ENCODE peak calls at places on chromosomes 11 and 22, in ten cellular contexts. One of them, this sample, is unnamed.

GRCh38 chr11:129792663-129793062 is 23.0 kb upstream of the TMEM45B start:
- DNase-seq in Peyer's patch: no peak
- DNase-seq in cardiac muscle cell: no peak
- DNase-seq in Karpas-422: no peak
- DNase-seq in tibial nerve: no peak
- DNase-seq in pancreas: no peak
- DNase-seq in PC-3: peak; percentile 33
- DNase-seq in ovary: no peak
- DNase-seq in CD8-positive, alpha-beta T cell: no peak
- DNase-seq in heart right ventricle: no peak
- DNase-seq in this sample: no peak

GRCh38 chr11:20865161-20865560 is 195.8 kb downstream of the NELL1 start:
- DNase-seq in Peyer's patch: no peak
- DNase-seq in cardiac muscle cell: no peak
- DNase-seq in Karpas-422: no peak
- DNase-seq in tibial nerve: no peak
- DNase-seq in pancreas: no peak
- DNase-seq in PC-3: no peak
- DNase-seq in ovary: no peak
- DNase-seq in CD8-positive, alpha-beta T cell: no peak
- DNase-seq in heart right ventricle: no peak
- DNase-seq in this sample: no peak

GRCh38 chr11:6505577-6506240 is 8.6 kb downstream of the DNHD1 start:
- DNase-seq in Peyer's patch: no peak
- DNase-seq in cardiac muscle cell: peak; percentile 76
- DNase-seq in Karpas-422: peak; percentile 67
- DNase-seq in tibial nerve: peak; percentile 49
- DNase-seq in pancreas: no peak
- DNase-seq in PC-3: peak; percentile 58
- DNase-seq in ovary: no peak
- DNase-seq in CD8-positive, alpha-beta T cell: no peak
- DNase-seq in heart right ventricle: peak; percentile 14
- DNase-seq in this sample: no peak

GRCh38 chr22:35534091-35534490 is 6.5 kb upstream of the RASD2 start:
- DNase-seq in Peyer's patch: no peak
- DNase-seq in cardiac muscle cell: no peak
- DNase-seq in Karpas-422: no peak
- DNase-seq in tibial nerve: no peak
- DNase-seq in pancreas: no peak
- DNase-seq in PC-3: no peak
- DNase-seq in ovary: no peak
- DNase-seq in CD8-positive, alpha-beta T cell: no peak
- DNase-seq in heart right ventricle: no peak
- DNase-seq in this sample: no peak

GRCh38 chr22:28018461-28018927 is 99.4 kb upstream of the PITPNB start:
- DNase-seq in Peyer's patch: peak; percentile 38
- DNase-seq in cardiac muscle cell: no peak
- DNase-seq in Karpas-422: no peak
- DNase-seq in tibial nerve: no peak
- DNase-seq in pancreas: peak; percentile 42
- DNase-seq in PC-3: no peak
- DNase-seq in ovary: peak; percentile 24
- DNase-seq in CD8-positive, alpha-beta T cell: no peak
- DNase-seq in heart right ventricle: no peak
- DNase-seq in this sample: no peak

GRCh38 chr11:93784935-93785360 is 866 bp downstream of the MED17 start:
- DNase-seq in Peyer's patch: no peak
- DNase-seq in cardiac muscle cell: peak; percentile 12
- DNase-seq in Karpas-422: peak; percentile 88
- DNase-seq in tibial nerve: no peak
- DNase-seq in pancreas: no peak
- DNase-seq in PC-3: no peak
- DNase-seq in ovary: no peak
- DNase-seq in CD8-positive, alpha-beta T cell: peak; percentile 2
- DNase-seq in heart right ventricle: no peak
- DNase-seq in this sample: no peak

GRCh38 chr11:133164986-133165385 is 367.3 kb downstream of the OPCML start:
- DNase-seq in Peyer's patch: no peak
- DNase-seq in cardiac muscle cell: no peak
- DNase-seq in Karpas-422: no peak
- DNase-seq in tibial nerve: no peak
- DNase-seq in pancreas: no peak
- DNase-seq in PC-3: no peak
- DNase-seq in ovary: no peak
- DNase-seq in CD8-positive, alpha-beta T cell: no peak
- DNase-seq in heart right ventricle: no peak
- DNase-seq in this sample: no peak

GRCh38 chr11:125229006-125229405 is 64.5 kb downstream of the PKNOX2 start:
- DNase-seq in Peyer's patch: no peak
- DNase-seq in cardiac muscle cell: no peak
- DNase-seq in Karpas-422: no peak
- DNase-seq in tibial nerve: no peak
- DNase-seq in pancreas: no peak
- DNase-seq in PC-3: no peak
- DNase-seq in ovary: no peak
- DNase-seq in CD8-positive, alpha-beta T cell: no peak
- DNase-seq in heart right ventricle: no peak
- DNase-seq in this sample: no peak

GRCh38 chr11:62540804-62541671 is 5.6 kb downstream of the AHNAK start:
- DNase-seq in Peyer's patch: no peak
- DNase-seq in cardiac muscle cell: no peak
- DNase-seq in Karpas-422: no peak
- DNase-seq in tibial nerve: no peak
- DNase-seq in pancreas: no peak
- DNase-seq in PC-3: no peak
- DNase-seq in ovary: no peak
- DNase-seq in CD8-positive, alpha-beta T cell: no peak
- DNase-seq in heart right ventricle: peak; percentile 48
- DNase-seq in this sample: no peak

GRCh38 chr22:17120711-17121234 is 387 bp downstream of the TMEM121B start:
- DNase-seq in Peyer's patch: no peak
- DNase-seq in cardiac muscle cell: no peak
- DNase-seq in Karpas-422: no peak
- DNase-seq in tibial nerve: no peak
- DNase-seq in pancreas: no peak
- DNase-seq in PC-3: no peak
- DNase-seq in ovary: no peak
- DNase-seq in CD8-positive, alpha-beta T cell: no peak
- DNase-seq in heart right ventricle: no peak
- DNase-seq in this sample: no peak

GRCh38 chr11:59188954-59189353 is 17.0 kb downstream of the DTX4 start:
- DNase-seq in Peyer's patch: no peak
- DNase-seq in cardiac muscle cell: peak; percentile 44
- DNase-seq in Karpas-422: no peak
- DNase-seq in tibial nerve: no peak
- DNase-seq in pancreas: no peak
- DNase-seq in PC-3: no peak
- DNase-seq in ovary: no peak
- DNase-seq in CD8-positive, alpha-beta T cell: no peak
- DNase-seq in heart right ventricle: no peak
- DNase-seq in this sample: no peak

GRCh38 chr11:100663583-100663982 is 23.5 kb upstream of the ARHGAP42 start:
- DNase-seq in Peyer's patch: no peak
- DNase-seq in cardiac muscle cell: no peak
- DNase-seq in Karpas-422: no peak
- DNase-seq in tibial nerve: no peak
- DNase-seq in pancreas: no peak
- DNase-seq in PC-3: no peak
- DNase-seq in ovary: no peak
- DNase-seq in CD8-positive, alpha-beta T cell: no peak
- DNase-seq in heart right ventricle: no peak
- DNase-seq in this sample: no peak

GRCh38 chr11:118910309-118911112 is 15.2 kb downstream of the BCL9L start:
- DNase-seq in Peyer's patch: peak; percentile 73
- DNase-seq in cardiac muscle cell: peak; percentile 95
- DNase-seq in Karpas-422: no peak
- DNase-seq in tibial nerve: peak; percentile 59
- DNase-seq in pancreas: peak; percentile 82
- DNase-seq in PC-3: peak; percentile 93
- DNase-seq in ovary: peak; percentile 81
- DNase-seq in CD8-positive, alpha-beta T cell: peak; percentile 33
- DNase-seq in heart right ventricle: peak; percentile 63
- DNase-seq in this sample: peak; percentile 86

GRCh38 chr11:118156531-118157185 is 4.0 kb upstream of the SCN4B start:
- DNase-seq in Peyer's patch: no peak
- DNase-seq in cardiac muscle cell: no peak
- DNase-seq in Karpas-422: peak; percentile 47
- DNase-seq in tibial nerve: no peak
- DNase-seq in pancreas: no peak
- DNase-seq in PC-3: peak; percentile 39
- DNase-seq in ovary: no peak
- DNase-seq in CD8-positive, alpha-beta T cell: no peak
- DNase-seq in heart right ventricle: no peak
- DNase-seq in this sample: no peak

GRCh38 chr11:38060930-38061329 is 1462.9 kb upstream of the RAG2 start:
- DNase-seq in Peyer's patch: no peak
- DNase-seq in cardiac muscle cell: no peak
- DNase-seq in Karpas-422: no peak
- DNase-seq in tibial nerve: no peak
- DNase-seq in pancreas: no peak
- DNase-seq in PC-3: peak; percentile 11
- DNase-seq in ovary: no peak
- DNase-seq in CD8-positive, alpha-beta T cell: no peak
- DNase-seq in heart right ventricle: no peak
- DNase-seq in this sample: no peak

GRCh38 chr11:129460714-129461113 is 85.1 kb downstream of the BARX2 start:
- DNase-seq in Peyer's patch: no peak
- DNase-seq in cardiac muscle cell: no peak
- DNase-seq in Karpas-422: no peak
- DNase-seq in tibial nerve: no peak
- DNase-seq in pancreas: no peak
- DNase-seq in PC-3: no peak
- DNase-seq in ovary: no peak
- DNase-seq in CD8-positive, alpha-beta T cell: no peak
- DNase-seq in heart right ventricle: no peak
- DNase-seq in this sample: no peak

GRCh38 chr22:17162731-17163130 is 3.7 kb upstream of the HDHD5 start:
- DNase-seq in Peyer's patch: no peak
- DNase-seq in cardiac muscle cell: no peak
- DNase-seq in Karpas-422: no peak
- DNase-seq in tibial nerve: no peak
- DNase-seq in pancreas: no peak
- DNase-seq in PC-3: no peak
- DNase-seq in ovary: no peak
- DNase-seq in CD8-positive, alpha-beta T cell: no peak
- DNase-seq in heart right ventricle: no peak
- DNase-seq in this sample: no peak

GRCh38 chr11:1839924-1840779 is 1.4 kb downstream of the TNNI2 start:
- DNase-seq in Peyer's patch: peak; percentile 50
- DNase-seq in cardiac muscle cell: no peak
- DNase-seq in Karpas-422: peak; percentile 67
- DNase-seq in tibial nerve: peak; percentile 44
- DNase-seq in pancreas: peak; percentile 63
- DNase-seq in PC-3: no peak
- DNase-seq in ovary: peak; percentile 21
- DNase-seq in CD8-positive, alpha-beta T cell: no peak
- DNase-seq in heart right ventricle: peak; percentile 56
- DNase-seq in this sample: no peak

DNA sequence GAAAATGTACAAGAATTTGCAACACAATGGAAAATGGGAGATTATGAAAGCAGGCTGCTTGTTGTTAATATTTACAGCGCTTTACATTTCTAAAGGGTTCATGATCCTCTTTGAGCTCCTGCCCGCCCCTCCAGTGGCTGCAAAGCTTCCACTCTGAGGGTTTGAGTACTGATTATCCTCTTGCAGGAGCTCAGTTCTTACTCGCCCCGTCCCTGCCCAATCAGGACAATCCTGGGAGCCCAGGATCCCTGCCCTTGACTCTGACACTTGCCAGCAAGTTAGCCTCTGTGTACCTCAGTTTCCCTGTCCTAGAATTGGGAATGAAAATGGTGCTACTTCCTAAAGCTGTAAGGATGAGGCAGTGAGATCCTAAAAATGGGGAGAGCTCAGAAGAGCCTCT is 645.2 kb downstream of the TBC1D22A start:
- DNase-seq in Peyer's patch: no peak
- DNase-seq in cardiac muscle cell: no peak
- DNase-seq in Karpas-422: no peak
- DNase-seq in tibial nerve: no peak
- DNase-seq in pancreas: no peak
- DNase-seq in PC-3: no peak
- DNase-seq in ovary: no peak
- DNase-seq in CD8-positive, alpha-beta T cell: no peak
- DNase-seq in heart right ventricle: no peak
- DNase-seq in this sample: no peak
- H3K9me3 ChIP-seq in Peyer's patch: no peaks in the 10 kb centered on the region
- H3K9me3 ChIP-seq in cardiac muscle cell: no peaks in the 10 kb centered on the region
- H3K9me3 ChIP-seq in Karpas-422: no peaks in the 10 kb centered on the region
- H3K9me3 ChIP-seq in tibial nerve: no peaks in the 10 kb centered on the region
- H3K9me3 ChIP-seq in pancreas: no peaks in the 10 kb centered on the region
- H3K9me3 ChIP-seq in PC-3: no peaks in the 10 kb centered on the region
- H3K9me3 ChIP-seq in ovary: no peaks in the 10 kb centered on the region
- H3K9me3 ChIP-seq in CD8-positive, alpha-beta T cell: no peaks in the 10 kb centered on the region
- H3K9me3 ChIP-seq in heart right ventricle: no peaks in the 10 kb centered on the region
- H3K9me3 ChIP-seq in this sample: no peaks in the 10 kb centered on the region

GRCh38 chr22:11613898-11614755 is 3913.9 kb upstream of the OR11H1 start:
- DNase-seq in Peyer's patch: no peak
- DNase-seq in cardiac muscle cell: no peak
- DNase-seq in Karpas-422: no peak
- DNase-seq in tibial nerve: no peak
- DNase-seq in pancreas: no peak
- DNase-seq in PC-3: no peak
- DNase-seq in ovary: no peak
- DNase-seq in CD8-positive, alpha-beta T cell: no peak
- DNase-seq in heart right ventricle: no peak
- DNase-seq in this sample: no peak
- H3K9me3 ChIP-seq in Peyer's patch: peaks cover 10% of the 10 kb centered on the region
- H3K9me3 ChIP-seq in cardiac muscle cell: peaks cover 10% of the 10 kb centered on the region
- H3K9me3 ChIP-seq in Karpas-422: peaks cover 52% of the 10 kb centered on the region
- H3K9me3 ChIP-seq in tibial nerve: peaks cover 21% of the 10 kb centered on the region
- H3K9me3 ChIP-seq in pancreas: no peaks in the 10 kb centered on the region
- H3K9me3 ChIP-seq in PC-3: no peaks in the 10 kb centered on the region
- H3K9me3 ChIP-seq in ovary: no peaks in the 10 kb centered on the region
- H3K9me3 ChIP-seq in CD8-positive, alpha-beta T cell: peaks cover 3% of the 10 kb centered on the region
- H3K9me3 ChIP-seq in heart right ventricle: no peaks in the 10 kb centered on the region
- H3K9me3 ChIP-seq in this sample: peaks cover 95% of the 10 kb centered on the region

DNA sequence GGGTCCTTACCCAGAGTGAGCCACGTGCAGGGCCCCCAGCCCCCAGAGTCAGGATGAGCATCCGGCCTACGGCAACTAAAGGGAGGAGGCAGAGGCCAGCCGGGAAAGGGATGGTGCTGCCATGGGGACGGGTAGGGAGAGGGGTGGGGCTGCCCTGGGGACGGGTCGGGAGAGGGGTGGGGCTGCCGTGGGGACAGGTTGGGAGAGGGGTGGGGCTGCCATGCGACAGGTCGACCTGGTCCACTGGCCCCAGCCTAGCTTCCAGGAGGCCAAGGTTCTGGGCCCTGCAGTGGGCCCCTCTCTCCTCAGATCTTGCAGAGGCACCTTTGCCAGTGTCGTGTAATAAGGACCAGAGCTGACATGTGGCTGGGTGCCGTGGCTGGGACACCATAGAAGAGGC is 187.7 kb downstream of the BRD1 start:
- DNase-seq in Peyer's patch: no peak
- DNase-seq in cardiac muscle cell: no peak
- DNase-seq in Karpas-422: no peak
- DNase-seq in tibial nerve: no peak
- DNase-seq in pancreas: no peak
- DNase-seq in PC-3: no peak
- DNase-seq in ovary: no peak
- DNase-seq in CD8-positive, alpha-beta T cell: no peak
- DNase-seq in heart right ventricle: no peak
- DNase-seq in this sample: no peak
- H3K9me3 ChIP-seq in Peyer's patch: no peaks in the 10 kb centered on the region
- H3K9me3 ChIP-seq in cardiac muscle cell: no peaks in the 10 kb centered on the region
- H3K9me3 ChIP-seq in Karpas-422: no peaks in the 10 kb centered on the region
- H3K9me3 ChIP-seq in tibial nerve: no peaks in the 10 kb centered on the region
- H3K9me3 ChIP-seq in pancreas: no peaks in the 10 kb centered on the region
- H3K9me3 ChIP-seq in PC-3: no peaks in the 10 kb centered on the region
- H3K9me3 ChIP-seq in ovary: no peaks in the 10 kb centered on the region
- H3K9me3 ChIP-seq in CD8-positive, alpha-beta T cell: no peaks in the 10 kb centered on the region
- H3K9me3 ChIP-seq in heart right ventricle: no peaks in the 10 kb centered on the region
- H3K9me3 ChIP-seq in this sample: no peaks in the 10 kb centered on the region

GRCh38 chr22:47604563-47604962 is 842.1 kb downstream of the TBC1D22A start:
- DNase-seq in Peyer's patch: no peak
- DNase-seq in cardiac muscle cell: no peak
- DNase-seq in Karpas-422: no peak
- DNase-seq in tibial nerve: no peak
- DNase-seq in pancreas: no peak
- DNase-seq in PC-3: no peak
- DNase-seq in ovary: no peak
- DNase-seq in CD8-positive, alpha-beta T cell: no peak
- DNase-seq in heart right ventricle: no peak
- DNase-seq in this sample: no peak
- H3K9me3 ChIP-seq in Peyer's patch: no peaks in the 10 kb centered on the region
- H3K9me3 ChIP-seq in cardiac muscle cell: no peaks in the 10 kb centered on the region
- H3K9me3 ChIP-seq in Karpas-422: no peaks in the 10 kb centered on the region
- H3K9me3 ChIP-seq in tibial nerve: no peaks in the 10 kb centered on the region
- H3K9me3 ChIP-seq in pancreas: no peaks in the 10 kb centered on the region
- H3K9me3 ChIP-seq in PC-3: no peaks in the 10 kb centered on the region
- H3K9me3 ChIP-seq in ovary: no peaks in the 10 kb centered on the region
- H3K9me3 ChIP-seq in CD8-positive, alpha-beta T cell: no peaks in the 10 kb centered on the region
- H3K9me3 ChIP-seq in heart right ventricle: no peaks in the 10 kb centered on the region
- H3K9me3 ChIP-seq in this sample: no peaks in the 10 kb centered on the region

This sample was measured in breast epithelium.